ENCODE peak calls at places on chromosome 15, in four cellular contexts. E is adrenal gland, L is Peyer's patch, P is ascending aorta. G is an unnamed sample. For H3K27me3, the result is how much of the 10 kb centered on the place peaks cover.

GRCh38 chr15:27410986-27411385 is 440.0 kb downstream of the GABRG3 start:
- DNase-seq in P (no peak), E (no peak), L (no peak), G (no peak)

GRCh38 chr15:61063875-61064320 is 165.2 kb downstream of the RORA start:
- DNase-seq in L (no peak), E (no peak), P (no peak), G (no peak)

GRCh38 chr15:80920271-80920699 is 69.3 kb downstream of the MESD start:
- DNase-seq in P (no peak), E (no peak), L (no peak), G (no peak)

GRCh38 chr15:83064859-83065258 is 2.2 kb downstream of the BTBD1 start:
- DNase-seq in P (no peak), L (no peak), E (no peak), G (no peak)

GRCh38 chr15:61205427-61205826 is 23.7 kb downstream of the RORA start:
- DNase-seq in E (no peak), P (no peak), L (no peak), G (peak)

GRCh38 chr15:46938169-46938568 is 779.1 kb upstream of the SEMA6D start:
- DNase-seq in E (no peak), L (no peak), P (no peak), G (no peak)

GRCh38 chr15:89201465-89202005 is 19.8 kb downstream of the RLBP1 start:
- DNase-seq in L (no peak), P (no peak), E (no peak), G (no peak)

GRCh38 chr15:84833447-84833846 is 16.3 kb downstream of the ALPK3 start:
- DNase-seq in P (no peak), L (no peak), E (peak), G (no peak)

GRCh38 chr15:36109943-36110658 is 469.3 kb upstream of the CDIN1 start:
- DNase-seq in E (peak), L (no peak), P (no peak), G (peak)

GRCh38 chr15:42576040-42576594 is 711 bp downstream of the STARD9 start:
- DNase-seq in P (no peak), L (no peak), E (no peak), G (peak)

GRCh38 chr15:90214553-90215205 is 13.5 kb downstream of the SEMA4B start:
- DNase-seq in P (no peak), L (peak), E (no peak), G (no peak)

GRCh38 chr15:51267714-51268105 is 70.7 kb downstream of the CYP19A1 start:
- DNase-seq in P (no peak), E (peak), L (no peak), G (peak)

GRCh38 chr15:81897011-81897677 is 148.7 kb downstream of the MEX3B start:
- DNase-seq in L (no peak), E (no peak), P (no peak), G (peak)

DNA sequence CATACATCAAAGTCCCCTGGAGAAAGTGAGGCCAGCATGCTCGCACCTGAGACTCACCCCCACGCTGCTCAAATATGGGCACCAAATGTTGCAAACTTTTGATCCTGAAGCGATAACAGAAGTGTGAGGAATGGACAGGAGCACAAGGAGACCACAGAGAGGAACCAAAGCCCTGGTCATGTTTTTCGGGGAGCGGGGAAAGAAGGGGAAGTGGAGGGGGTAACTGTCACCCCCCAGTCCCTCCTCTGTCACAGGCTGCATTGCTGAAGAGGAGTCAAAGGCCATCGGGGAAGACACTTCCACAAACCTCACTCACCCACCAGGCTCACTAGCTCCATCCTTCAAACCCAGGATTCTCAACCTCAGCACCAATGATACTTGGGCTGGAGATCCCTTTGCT is 182.4 kb downstream of the UACA start:
- DNase-seq in P (no peak), E (no peak), L (no peak), G (no peak)
- H3K27me3 ChIP-seq in P (under half), E (under half), L (under half), G (under half)

GRCh38 chr15:98221144-98221543 is 260.6 kb downstream of the ARRDC4 start:
- DNase-seq in P (no peak), E (no peak), L (no peak), G (no peak)
- TF ChIP-seq CTCF in P (no peak), E (no peak), L (no peak), G (no peak)

GRCh38 chr15:29571728-29572454 is 250.4 kb downstream of the TJP1 start:
- DNase-seq in E (no peak), L (no peak), P (no peak), G (peak)
- H3K27me3 ChIP-seq in E (under half), L (under half), P (under half), G (half or more)

GRCh38 chr15:76075060-76075459 is 15.3 kb downstream of the TMEM266 start:
- DNase-seq in P (no peak), L (no peak), E (no peak), G (no peak)

GRCh38 chr15:76071816-76072215 is 12.0 kb downstream of the TMEM266 start:
- DNase-seq in E (no peak), P (no peak), L (no peak), G (no peak)

GRCh38 chr15:76078285-76078863 is 18.6 kb downstream of the TMEM266 start:
- DNase-seq in E (no peak), P (no peak), L (no peak), G (no peak)

DNA sequence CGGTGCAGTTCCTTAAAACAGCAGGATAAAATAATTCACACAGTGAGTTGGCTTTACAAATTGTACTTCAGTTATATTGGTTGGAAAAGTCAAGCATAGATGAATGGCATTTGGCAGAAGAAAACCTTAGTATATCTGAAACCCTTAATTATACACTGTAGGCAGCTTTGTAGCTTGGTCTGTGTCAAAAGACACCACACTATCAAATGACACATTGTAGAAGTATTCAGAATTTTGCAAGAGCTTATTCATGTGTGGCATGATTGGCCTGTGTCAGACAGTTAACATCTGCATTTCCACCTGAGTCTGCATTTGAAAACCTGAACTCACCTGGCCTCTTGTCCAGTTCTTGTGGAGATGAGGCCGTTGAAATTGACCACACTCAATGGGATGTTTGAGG is 13.8 kb downstream of the TMEM266 start:
- DNase-seq in E (no peak), P (no peak), L (no peak), G (no peak)
- TF ChIP-seq CTCF in E (no peak), P (no peak), L (no peak), G (no peak)

GRCh38 chr15:73757571-73757970 is 4.4 kb upstream of the INSYN1 start:
- DNase-seq in P (no peak), L (no peak), E (no peak), G (no peak)

GRCh38 chr15:73756947-73757513 is 3.9 kb upstream of the INSYN1 start:
- DNase-seq in E (no peak), L (no peak), P (no peak), G (no peak)

GRCh38 chr15:73763893-73764292 is 10.7 kb upstream of the INSYN1 start:
- DNase-seq in E (no peak), L (no peak), P (no peak), G (no peak)

GRCh38 chr15:73760330-73760729 is 7.2 kb upstream of the INSYN1 start:
- DNase-seq in L (no peak), E (no peak), P (no peak), G (no peak)

DNA sequence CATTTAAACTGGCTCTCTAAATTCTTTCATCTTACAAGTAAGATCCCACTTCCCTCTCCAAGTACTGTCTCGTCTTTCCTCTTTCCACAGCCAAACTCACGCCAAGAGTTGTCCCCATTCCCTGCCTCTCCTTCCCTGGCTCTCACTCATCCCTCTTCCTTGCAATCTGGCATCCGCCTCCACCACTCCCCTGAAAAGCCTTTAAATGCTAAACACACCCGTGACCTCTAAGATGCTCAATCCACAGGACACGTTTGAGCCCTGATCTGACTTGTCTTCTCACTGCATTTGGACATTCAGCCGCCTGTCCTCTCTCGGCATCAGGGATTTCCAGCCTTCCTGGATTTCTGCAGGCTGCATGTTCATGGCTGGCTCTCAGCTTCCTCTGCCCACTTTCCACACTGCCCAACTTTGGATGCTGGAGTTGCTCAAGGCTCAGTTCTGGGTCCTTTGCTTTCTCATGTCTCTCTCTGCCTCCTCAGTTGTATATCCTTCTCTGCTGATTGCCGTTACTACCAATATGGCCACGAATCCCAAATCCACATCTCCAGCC is 7.7 kb upstream of the INSYN1 start:
- DNase-seq in E (no peak), P (no peak), L (no peak), G (no peak)
- H3K27me3 ChIP-seq in E (under half), P (under half), L (under half), G (under half)